ENCODE peak calls at places on chromosomes 12 and 14, in four cellular contexts. X, F, E and S are unnamed samples.

GRCh38 chr14:74514471-74514932 is 20.9 kb downstream of the ISCA2 start:
- DNase-seq in X (peak; percentile 78), E (no peak), F (peak; percentile 48), S (peak; percentile 33)

GRCh38 chr14:103731481-103731880 is 15.9 kb downstream of the ZFYVE21 start:
- DNase-seq in F (no peak), X (no peak), E (no peak), S (no peak)

GRCh38 chr14:23141706-23142467 is 22.8 kb upstream of the CEBPE start:
- DNase-seq in F (no peak), X (peak; percentile 81), E (no peak), S (no peak)

GRCh38 chr14:54116972-54117371 is 160.3 kb upstream of the BMP4 start:
- DNase-seq in E (no peak), F (no peak), X (peak; percentile 32), S (peak; percentile 53)

GRCh38 chr14:23174266-23174665 is 9.2 kb downstream of the SLC7A8 start:
- DNase-seq in X (peak; percentile 65), F (no peak), E (no peak), S (peak; percentile 63)

GRCh38 chr12:31369712-31370521 is 44.0 kb upstream of the SINHCAF start:
- DNase-seq in E (no peak), F (no peak), X (peak; percentile 60), S (no peak)

GRCh38 chr12:75345531-75345930 is 11.1 kb downstream of the GLIPR1L1 start:
- DNase-seq in X (no peak), E (no peak), F (no peak), S (peak; percentile 32)

GRCh38 chr14:92665699-92666110 is 82.7 kb downstream of the LGMN start:
- DNase-seq in X (no peak), E (no peak), F (no peak), S (no peak)

GRCh38 chr14:68547305-68548193 is 245.3 kb downstream of the ZFP36L1 start:
- DNase-seq in F (peak; percentile 15), X (peak; percentile 63), E (no peak), S (peak; percentile 98)

GRCh38 chr12:123671876-123672275 is 963 bp downstream of the TCTN2 start:
- DNase-seq in E (no peak), X (peak; percentile 50), F (no peak), S (peak; percentile 46)

GRCh38 chr12:67515679-67516363 is 132.7 kb upstream of the DYRK2 start:
- DNase-seq in E (no peak), F (peak; percentile 87), X (no peak), S (no peak)

GRCh38 chr12:131850856-131851559 is 22.8 kb downstream of the MMP17 start:
- DNase-seq in F (no peak), X (no peak), E (no peak), S (no peak)